ENCODE peak calls at places on chromosomes 6 and 20, in six cellular contexts. I is CD8-positive, alpha-beta T cell; S is ovary; X is endothelial cell of umbilical vein; D is tibial artery; L is CD4-positive, CD25-positive, alpha-beta regulatory T cell. F is an unnamed sample. For H3K4me1, the result is how much of the 10 kb centered on the place peaks cover.

GRCh38 chr6:128882560-128882959 is 378 bp upstream of the LAMA2 start:
- DNase-seq in X (peak), S (no peak), L (no peak), D (no peak), I (no peak), F (no peak)

GRCh38 chr6:130029163-130029562 is 10.8 kb downstream of the L3MBTL3 start:
- DNase-seq in L (no peak), X (no peak), D (no peak), S (no peak), I (no peak), F (no peak)

GRCh38 chr20:46361386-46361785 is 45.0 kb downstream of the ELMO2 start:
- DNase-seq in D (no peak), L (no peak), X (no peak), S (no peak), I (no peak), F (no peak)

GRCh38 chr6:148835920-148836441 is 89.2 kb downstream of the UST start:
- DNase-seq in L (no peak), D (no peak), S (no peak), I (no peak), X (no peak), F (no peak)

GRCh38 chr6:36577298-36577697 is 16.9 kb upstream of the SRSF3 start:
- DNase-seq in X (no peak), S (no peak), L (no peak), D (no peak), I (no peak), F (no peak)

GRCh38 chr6:50305660-50306059 is 255.9 kb upstream of the DEFB112 start:
- DNase-seq in S (no peak), D (no peak), I (no peak), X (no peak), L (no peak), F (no peak)

GRCh38 chr20:34268145-34268544 is 26.9 kb downstream of the ASIP start:
- DNase-seq in X (no peak), D (no peak), S (no peak), I (no peak), L (no peak), F (no peak)

GRCh38 chr6:139323511-139324445 is 32.0 kb upstream of the TXLNB start:
- DNase-seq in D (peak), I (peak), X (peak), S (peak), L (peak), F (peak)

GRCh38 chr20:38197217-38198008 is 32.3 kb upstream of the TGM2 start:
- DNase-seq in D (no peak), S (no peak), I (no peak), L (no peak), X (no peak), F (no peak)

GRCh38 chr6:22613695-22614094 is 44.3 kb downstream of the HDGFL1 start:
- DNase-seq in S (no peak), D (no peak), I (no peak), L (no peak), X (peak), F (no peak)

GRCh38 chr6:83055366-83055964 is 10.2 kb downstream of the UBE3D start:
- DNase-seq in S (peak), L (peak), I (no peak), D (no peak), X (peak), F (no peak)

GRCh38 chr6:71509142-71509541 is 220.5 kb downstream of the OGFRL1 start:
- DNase-seq in X (peak), I (no peak), S (no peak), L (no peak), D (no peak), F (no peak)

GRCh38 chr20:577167-577791 is 32.8 kb downstream of the TCF15 start:
- DNase-seq in X (peak), I (no peak), D (no peak), L (no peak), S (no peak), F (no peak)

GRCh38 chr6:81475646-81476045 is 276.8 kb downstream of the TENT5A start:
- DNase-seq in S (no peak), X (no peak), L (no peak), D (no peak), I (no peak), F (no peak)

GRCh38 chr6:149454405-149454848 is 30.4 kb downstream of the ZC3H12D start:
- DNase-seq in X (peak), D (peak), I (no peak), S (peak), L (no peak), F (peak)

GRCh38 chr6:72720464-72720863 is 98.6 kb downstream of the KCNQ5 start:
- DNase-seq in L (no peak), I (no peak), S (no peak), X (no peak), D (no peak), F (no peak)

GRCh38 chr6:87623248-87623647 is 33.3 kb downstream of the ORC3 start:
- DNase-seq in S (no peak), X (peak), D (no peak), L (no peak), I (no peak), F (no peak)

GRCh38 chr6:113818528-113818927 is 38.6 kb upstream of the MARCKS start:
- DNase-seq in X (no peak), I (no peak), L (no peak), D (no peak), S (no peak), F (no peak)

GRCh38 chr6:71496018-71496800 is 207.6 kb downstream of the OGFRL1 start:
- DNase-seq in S (no peak), D (no peak), X (peak), I (no peak), L (no peak), F (peak)

GRCh38 chr20:58651823-58652605 is 931 bp downstream of the STX16 start:
- DNase-seq in I (peak), L (peak), S (peak), D (no peak), X (peak), F (no peak)

GRCh38 chr20:50320910-50321796 is 130.5 kb downstream of the CEBPB start:
- DNase-seq in I (no peak), X (peak), S (peak), D (peak), L (no peak), F (peak)

GRCh38 chr20:17681741-17682102 is 320 bp downstream of the RRBP1 start:
- DNase-seq in S (no peak), D (no peak), L (no peak), X (no peak), I (peak), F (no peak)

GRCh38 chr6:13696226-13696625 is 15.4 kb downstream of the RANBP9 start:
- DNase-seq in X (no peak), I (no peak), S (no peak), L (no peak), D (no peak), F (no peak)

GRCh38 chr6:56849876-56850275 is 105.0 kb upstream of the BEND6 start:
- DNase-seq in L (no peak), I (no peak), S (peak), X (no peak), D (no peak), F (no peak)

GRCh38 chr6:137094411-137095008 is 49.7 kb upstream of the IL20RA start:
- DNase-seq in D (no peak), L (peak), X (peak), I (peak), S (peak), F (peak)

GRCh38 chr6:13248053-13248452 is 80.3 kb downstream of the TBC1D7 start:
- DNase-seq in I (no peak), D (no peak), L (no peak), X (peak), S (no peak), F (no peak)

GRCh38 chr6:6918216-6918983 is 189.4 kb upstream of the RREB1 start:
- DNase-seq in S (no peak), X (peak), D (no peak), L (no peak), I (no peak), F (peak)

GRCh38 chr6:76697585-76697984 is 625.1 kb upstream of the IMPG1 start:
- DNase-seq in X (peak), L (no peak), I (no peak), S (no peak), D (no peak), F (no peak)

GRCh38 chr6:6927437-6928361 is 180.1 kb upstream of the RREB1 start:
- DNase-seq in L (no peak), X (no peak), I (no peak), D (no peak), S (peak), F (peak)

GRCh38 chr20:36153754-36154695 is 515 bp upstream of the EPB41L1 start:
- DNase-seq in X (peak), L (no peak), I (peak), S (peak), D (peak), F (peak)

GRCh38 chr20:60024801-60025200 is 66.6 kb downstream of the CDH26 start:
- DNase-seq in S (no peak), D (no peak), X (no peak), I (no peak), L (no peak), F (no peak)

GRCh38 chr20:6623989-6624388 is 143.5 kb upstream of the BMP2 start:
- DNase-seq in S (no peak), L (no peak), X (peak), D (no peak), I (no peak), F (no peak)

DNA sequence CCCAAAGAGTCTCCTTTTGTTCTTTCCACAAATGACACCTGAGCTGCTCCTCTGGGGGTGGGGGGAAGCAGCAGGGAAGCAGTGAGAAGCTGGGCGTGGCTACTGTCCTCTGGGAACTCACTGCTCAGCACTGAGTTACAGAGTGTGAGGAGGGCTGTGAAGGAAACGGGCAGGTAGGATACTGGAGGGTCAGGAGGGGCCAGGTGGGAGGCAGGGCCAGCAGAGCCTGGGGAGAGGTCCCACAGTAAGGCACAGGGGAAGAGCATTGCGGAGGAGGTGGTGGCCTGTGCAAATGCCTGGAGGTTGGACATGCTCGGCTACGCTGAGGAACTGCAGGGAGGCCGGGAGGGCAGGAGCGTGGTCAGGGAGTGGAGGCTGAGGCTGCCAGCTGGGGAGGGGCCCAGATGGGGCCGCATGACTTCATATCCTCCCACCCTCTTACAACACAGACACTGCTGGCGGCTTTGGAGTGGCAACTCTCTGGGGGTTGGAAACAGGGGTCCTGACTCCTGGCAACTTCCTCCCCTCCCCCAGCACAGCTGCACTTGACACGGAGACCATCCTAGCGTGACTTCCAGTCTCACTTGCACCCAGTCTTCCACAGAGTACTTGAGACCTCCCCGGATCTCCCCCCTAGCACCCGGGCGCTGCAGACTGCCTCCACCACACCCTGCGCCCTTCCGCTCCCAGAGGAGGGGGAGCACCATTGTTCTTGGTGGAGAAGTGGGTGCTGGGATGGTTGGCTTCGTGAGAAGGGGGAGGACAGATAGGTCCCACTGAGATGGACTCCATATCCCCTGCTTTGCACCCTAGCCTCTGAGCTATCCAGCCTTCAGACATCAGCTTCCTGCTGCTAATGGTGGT is 34.2 kb downstream of the RBM38 start:
- DNase-seq in D (no peak), S (no peak), L (no peak), X (no peak), I (no peak), F (no peak)
- H3K4me1 ChIP-seq in D (under half), S (under half), L (under half), X (under half), I (under half), F (under half)

GRCh38 chr20:63897978-63898561 is 3.1 kb downstream of the DNAJC5 start:
- DNase-seq in I (no peak), S (no peak), D (no peak), X (no peak), L (no peak), F (no peak)

GRCh38 chr20:63895202-63895885 is 418 bp downstream of the DNAJC5 start:
- DNase-seq in I (no peak), L (no peak), D (no peak), X (no peak), S (peak), F (no peak)

GRCh38 chr20:63894358-63895201 is at the start of gene DNAJC5:
- DNase-seq in D (peak), X (peak), S (peak), L (peak), I (peak), F (peak)

GRCh38 chr20:63895886-63896135 is 885 bp downstream of the DNAJC5 start:
- DNase-seq in D (no peak), X (no peak), L (no peak), S (no peak), I (no peak), F (no peak)

DNA sequence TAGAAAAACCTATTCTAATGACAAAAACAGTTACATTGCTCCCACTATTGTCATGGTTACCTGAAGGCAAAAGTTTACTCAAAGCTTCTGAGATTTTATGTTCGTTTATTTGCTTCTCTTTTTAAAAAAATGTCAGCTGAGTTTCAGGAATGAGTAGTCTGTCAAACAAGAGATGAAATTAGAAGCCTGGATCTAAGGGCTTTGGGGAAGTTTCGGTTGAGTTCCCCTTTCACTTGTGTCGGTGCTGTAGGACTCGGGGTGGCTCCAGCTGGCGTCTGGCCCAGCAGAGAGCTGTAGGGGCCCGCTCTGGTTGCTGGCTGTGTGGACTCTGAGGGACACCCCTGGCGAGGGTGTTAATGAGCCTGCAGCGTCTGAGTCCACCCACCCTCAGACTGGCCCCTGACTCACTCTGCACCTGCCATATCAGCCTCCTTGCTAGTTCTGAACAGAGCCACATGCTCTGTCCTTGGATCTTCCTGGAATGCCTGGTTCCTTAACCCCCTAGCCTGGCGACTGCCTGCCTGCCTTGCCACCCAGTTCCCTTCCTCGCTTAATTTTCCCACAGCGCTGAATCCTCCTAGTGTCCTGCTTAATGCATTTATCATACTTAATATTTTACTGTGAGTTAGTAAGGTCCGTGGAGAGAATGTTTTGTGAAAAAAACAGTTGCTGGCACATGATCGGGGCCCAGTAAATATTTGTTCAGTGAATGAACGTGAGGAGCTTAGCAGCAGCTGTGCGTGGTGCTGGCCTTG is 1.4 kb downstream of the DNAJC5 start:
- DNase-seq in L (no peak), X (peak), S (peak), D (peak), I (no peak), F (peak)
- H3K4me1 ChIP-seq in L (under half), X (under half), S (under half), D (under half), I (under half), F (under half)

GRCh38 chr20:57618766-57619052 is 1.5 kb downstream of the ZBP1 start:
- DNase-seq in I (no peak), X (no peak), L (no peak), S (no peak), D (no peak), F (no peak)
- H3K4me1 ChIP-seq in I (half or more), X (under half), L (half or more), S (under half), D (under half), F (under half)

GRCh38 chr6:35388772-35389352 is 46.5 kb downstream of the PPARD start:
- DNase-seq in L (no peak), I (no peak), X (no peak), S (no peak), D (no peak), F (no peak)
- H3K4me1 ChIP-seq in L (under half), I (under half), X (under half), S (under half), D (under half), F (under half)

DNA sequence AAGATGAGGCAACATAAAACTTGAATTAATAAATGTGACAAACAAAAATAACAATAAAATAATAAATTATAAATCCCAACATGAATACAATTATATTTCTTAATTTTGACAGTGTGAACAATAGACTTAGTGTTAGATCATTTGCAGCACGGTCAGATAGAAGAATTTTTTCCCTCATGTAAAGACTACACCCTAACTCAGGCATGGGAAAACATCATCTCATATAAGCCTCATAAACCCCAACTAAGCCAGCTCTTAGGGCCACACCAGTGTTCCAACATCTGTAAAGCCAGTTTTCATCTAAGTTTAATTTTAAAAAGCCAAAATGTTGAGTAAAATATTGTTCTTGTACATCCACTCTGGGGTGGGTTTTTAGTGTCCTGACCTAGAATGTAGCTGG is 167.4 kb downstream of the QRSL1 start:
- DNase-seq in S (no peak), I (no peak), L (no peak), X (no peak), D (no peak), F (no peak)
- H3K4me1 ChIP-seq in S (under half), I (under half), L (under half), X (under half), D (under half), F (under half)

F was measured in gastrocnemius medialis.